ENCODE peak calls at places on chromosome 18, in ten cellular contexts. L is MM.1S, K is uterus, U is astrocyte, A is IMR-90, Y is spleen, Q is A549, J is GM12878, W is GM23338, Z is adrenal gland. V is an unnamed sample. For H3K4me1, the result is how much of the 10 kb centered on the place peaks cover.

GRCh38 chr18:50606609-50607008 is 46.7 kb downstream of the MAPK4 start:
- DNase-seq in L (no peak), K (no peak), U (no peak), A (no peak), Y (no peak), Q (no peak), J (no peak), W (no peak), Z (no peak), V (no peak)

GRCh38 chr18:49025767-49026500 is 75.2 kb upstream of the SMAD7 start:
- DNase-seq in L (no peak), K (no peak), U (no peak), A (no peak), Y (peak), Q (no peak), J (no peak), W (no peak), Z (peak), V (no peak)

GRCh38 chr18:50079571-50080295 is 115.2 kb downstream of the MYO5B start:
- DNase-seq in L (no peak), K (no peak), U (no peak), A (no peak), Y (no peak), Q (no peak), J (no peak), W (no peak), Z (peak), V (no peak)

GRCh38 chr18:657311-657997 is at the start of gene TYMS:
- DNase-seq in L (peak), K (peak), U (peak), A (peak), Y (peak), Q (peak), J (no peak), W (peak), Z (no peak), V (peak)

GRCh38 chr18:61414116-61414515 is 80.9 kb downstream of the CDH20 start:
- DNase-seq in L (no peak), K (no peak), U (no peak), A (no peak), Y (no peak), Q (no peak), J (no peak), W (no peak), Z (no peak), V (no peak)

GRCh38 chr18:13456736-13457271 is 238.2 kb downstream of the LDLRAD4 start:
- DNase-seq in L (no peak), K (no peak), U (peak), A (no peak), Y (no peak), Q (no peak), J (no peak), W (no peak), Z (no peak), V (no peak)

GRCh38 chr18:50805732-50806131 is 14.1 kb downstream of the MRO start:
- DNase-seq in L (no peak), K (no peak), U (no peak), A (no peak), Y (no peak), Q (no peak), J (no peak), W (no peak), Z (no peak), V (no peak)

GRCh38 chr18:29191263-29191662 is 1014.3 kb upstream of the CDH2 start:
- DNase-seq in L (no peak), K (no peak), U (peak), A (peak), Y (no peak), Q (peak), J (no peak), W (peak), Z (no peak), V (peak)

GRCh38 chr18:48982269-48982668 is 31.5 kb upstream of the SMAD7 start:
- DNase-seq in L (no peak), K (no peak), U (no peak), A (no peak), Y (no peak), Q (no peak), J (no peak), W (no peak), Z (no peak), V (no peak)

GRCh38 chr18:13338318-13338717 is 119.8 kb downstream of the LDLRAD4 start:
- DNase-seq in L (no peak), K (no peak), U (no peak), A (no peak), Y (no peak), Q (no peak), J (no peak), W (no peak), Z (no peak), V (no peak)

GRCh38 chr18:75896865-75897264 is 469.4 kb upstream of the SMIM21 start:
- DNase-seq in L (no peak), K (no peak), U (no peak), A (no peak), Y (no peak), Q (peak), J (no peak), W (peak), Z (no peak), V (no peak)

GRCh38 chr18:56804395-56804794 is 153.2 kb downstream of the WDR7 start:
- DNase-seq in L (no peak), K (no peak), U (no peak), A (no peak), Y (no peak), Q (no peak), J (no peak), W (no peak), Z (no peak), V (no peak)

GRCh38 chr18:5424903-5425302 is 118.9 kb downstream of the EPB41L3 start:
- DNase-seq in L (peak), K (no peak), U (peak), A (peak), Y (no peak), Q (no peak), J (no peak), W (peak), Z (no peak), V (peak)

GRCh38 chr18:58579561-58580047 is 49.3 kb downstream of the ALPK2 start:
- DNase-seq in L (no peak), K (no peak), U (peak), A (peak), Y (no peak), Q (peak), J (no peak), W (no peak), Z (no peak), V (no peak)

GRCh38 chr18:67199993-67200617 is 316.4 kb downstream of the DSEL start:
- DNase-seq in L (peak), K (no peak), U (peak), A (peak), Y (no peak), Q (peak), J (peak), W (peak), Z (no peak), V (no peak)

GRCh38 chr18:46510386-46510785 is 146.6 kb downstream of the LOXHD1 start:
- DNase-seq in L (no peak), K (no peak), U (no peak), A (no peak), Y (no peak), Q (no peak), J (no peak), W (no peak), Z (no peak), V (no peak)

GRCh38 chr18:35256947-35257346 is 16.1 kb downstream of the ZNF397 start:
- DNase-seq in L (no peak), K (no peak), U (no peak), A (no peak), Y (no peak), Q (no peak), J (no peak), W (no peak), Z (no peak), V (no peak)

GRCh38 chr18:5512191-5512590 is 31.6 kb downstream of the EPB41L3 start:
- DNase-seq in L (no peak), K (no peak), U (no peak), A (no peak), Y (no peak), Q (no peak), J (no peak), W (peak), Z (no peak), V (no peak)

GRCh38 chr18:48896875-48897511 is 53.8 kb downstream of the SMAD7 start:
- DNase-seq in L (peak), K (no peak), U (no peak), A (peak), Y (peak), Q (no peak), J (peak), W (peak), Z (no peak), V (no peak)

GRCh38 chr18:48826806-48827205 is 124.0 kb downstream of the SMAD7 start:
- DNase-seq in L (no peak), K (peak), U (no peak), A (no peak), Y (peak), Q (no peak), J (no peak), W (no peak), Z (peak), V (no peak)

GRCh38 chr18:61851940-61852451 is 40.8 kb downstream of the RNF152 start:
- DNase-seq in L (no peak), K (no peak), U (peak), A (peak), Y (no peak), Q (no peak), J (no peak), W (no peak), Z (no peak), V (no peak)

GRCh38 chr18:3104190-3105054 is 91.5 kb upstream of the LPIN2 start:
- DNase-seq in L (no peak), K (no peak), U (peak), A (peak), Y (no peak), Q (no peak), J (no peak), W (no peak), Z (no peak), V (no peak)

GRCh38 chr18:56702946-56703345 is 51.8 kb downstream of the WDR7 start:
- DNase-seq in L (peak), K (no peak), U (peak), A (peak), Y (no peak), Q (peak), J (no peak), W (peak), Z (peak), V (peak)

GRCh38 chr18:37742436-37742835 is 176.8 kb upstream of the CELF4 start:
- DNase-seq in L (no peak), K (no peak), U (no peak), A (no peak), Y (no peak), Q (no peak), J (no peak), W (peak), Z (no peak), V (no peak)

GRCh38 chr18:63472380-63472779 is 4.4 kb upstream of the SERPINB5 start:
- DNase-seq in L (no peak), K (no peak), U (no peak), A (no peak), Y (no peak), Q (peak), J (no peak), W (no peak), Z (no peak), V (no peak)

GRCh38 chr18:77765468-77765867 is 515.8 kb downstream of the GALR1 start:
- DNase-seq in L (no peak), K (no peak), U (no peak), A (no peak), Y (no peak), Q (peak), J (no peak), W (peak), Z (peak), V (peak)

GRCh38 chr18:48821251-48821590 is 129.5 kb downstream of the SMAD7 start:
- DNase-seq in L (no peak), K (no peak), U (no peak), A (no peak), Y (peak), Q (no peak), J (no peak), W (no peak), Z (no peak), V (no peak)

GRCh38 chr18:34726286-34727004 is 16.3 kb downstream of the DTNA start:
- DNase-seq in L (no peak), K (no peak), U (no peak), A (no peak), Y (no peak), Q (no peak), J (no peak), W (peak), Z (no peak), V (no peak)

DNA sequence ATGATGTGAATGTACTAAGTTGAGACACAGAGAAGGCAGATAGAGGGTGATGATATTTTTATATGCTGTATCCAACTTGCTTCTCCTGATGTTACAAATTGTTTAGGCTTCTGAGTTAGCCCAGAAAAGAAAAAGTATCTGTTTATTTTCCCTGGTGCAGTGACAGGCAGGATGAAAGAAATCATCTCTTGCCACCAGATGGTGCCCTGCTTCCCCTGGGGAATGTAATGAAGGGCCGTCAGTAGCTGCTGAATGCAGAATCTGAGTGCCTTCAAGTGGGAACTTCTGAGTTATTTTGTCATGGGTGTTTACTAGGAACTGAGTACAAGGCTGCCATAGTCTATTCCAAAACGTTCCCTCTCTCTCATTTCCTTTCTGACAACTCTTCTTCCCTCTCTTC is 525.6 kb downstream of the MBD2 start:
- DNase-seq in L (peak), K (no peak), U (peak), A (no peak), Y (no peak), Q (peak), J (no peak), W (peak), Z (peak), V (no peak)
- TF ChIP-seq CTCF in L (peak), K (no peak), U (peak), A (no peak), Y (no peak), Q (peak), J (peak), W (peak), Z (peak), V (peak)

GRCh38 chr18:74153793-74154192 is 5.5 kb downstream of the TIMM21 start:
- DNase-seq in L (no peak), K (no peak), U (no peak), A (no peak), Y (no peak), Q (no peak), J (no peak), W (no peak), Z (no peak), V (no peak)
- H3K4me1 ChIP-seq in L (under half), K (under half), U (under half), A (under half), Y (under half), Q (under half), J (under half), W (under half), Z (under half), V (under half)

DNA sequence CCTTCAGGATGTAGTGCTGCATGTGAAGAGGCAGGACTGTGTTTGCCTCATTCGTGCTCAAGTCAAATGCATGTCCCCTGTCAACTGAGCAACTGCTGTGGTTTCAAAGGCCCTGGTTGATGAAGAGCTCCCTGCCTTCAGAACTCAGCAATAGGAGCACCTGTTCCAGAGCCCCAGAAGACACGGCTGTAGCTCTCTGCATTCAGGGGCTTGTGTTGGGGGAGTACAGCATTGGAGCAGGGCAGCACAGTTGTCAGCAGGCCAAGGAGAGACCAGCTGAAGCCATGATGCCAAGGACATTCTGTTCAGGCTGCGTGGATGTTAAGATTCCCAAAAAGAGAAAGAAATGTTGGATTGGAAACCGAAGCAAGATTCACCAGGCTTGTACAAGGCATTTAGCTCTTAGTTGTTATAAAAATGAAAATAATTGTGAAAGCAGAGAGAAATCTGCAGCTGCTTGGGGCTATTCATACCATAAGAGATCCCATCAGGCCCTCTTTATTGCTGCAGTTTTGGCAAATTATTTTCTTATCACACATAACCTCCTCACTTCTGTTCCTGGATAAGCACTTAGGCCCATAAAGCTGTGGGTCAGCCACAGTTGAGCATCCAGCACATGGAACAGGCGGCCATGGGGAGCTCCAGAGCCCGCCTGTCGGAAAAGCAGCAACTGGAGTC is 252.4 kb upstream of the ZNF521 start:
- DNase-seq in L (no peak), K (no peak), U (no peak), A (no peak), Y (no peak), Q (no peak), J (no peak), W (no peak), Z (no peak), V (no peak)
- H3K27ac ChIP-seq in L (no peak), K (no peak), U (no peak), A (no peak), Y (no peak), Q (no peak), J (no peak), W (no peak), Z (no peak), V (no peak)

GRCh38 chr18:65788373-65788772 is 37.6 kb downstream of the CDH7 start:
- DNase-seq in L (peak), K (no peak), U (no peak), A (no peak), Y (no peak), Q (no peak), J (no peak), W (no peak), Z (peak), V (no peak)
- TF ChIP-seq CTCF in L (peak), K (no peak), U (no peak), A (no peak), Y (no peak), Q (peak), J (no peak), W (peak), Z (no peak), V (no peak)

GRCh38 chr18:44733754-44734465 is 53.2 kb downstream of the SETBP1 start:
- DNase-seq in L (no peak), K (no peak), U (no peak), A (peak), Y (no peak), Q (no peak), J (no peak), W (no peak), Z (no peak), V (no peak)
- H3K4me1 ChIP-seq in L (under half), K (under half), U (under half), A (under half), Y (under half), Q (under half), J (under half), W (under half), Z (under half), V (under half)

GRCh38 chr18:8800041-8800441 is 94.7 kb downstream of the MTCL1 start:
- DNase-seq in L (no peak), K (no peak), U (peak), A (peak), Y (no peak), Q (no peak), J (no peak), W (peak), Z (no peak), V (no peak)
- H3K27ac ChIP-seq in L (no peak), K (peak), U (peak), A (peak), Y (no peak), Q (peak), J (no peak), W (peak), Z (no peak), V (no peak)

V was measured in DND-41.